ENCODE peak calls at places on chromosomes 16 and 17, in nine cellular contexts. One of them, this sample, is unnamed.

GRCh38 chr17:29906969-29907368 is 23.1 kb downstream of the SSH2 start:
- DNase-seq in astrocyte of the cerebellum: no peak
- DNase-seq in lower lobe of right lung: no peak
- DNase-seq in AG09319: no peak
- DNase-seq in left ventricle myocardium inferior: no peak
- DNase-seq in psoas muscle: no peak
- DNase-seq in foreskin fibroblast: no peak
- DNase-seq in Caco-2: no peak
- DNase-seq in ascending aorta: no peak
- DNase-seq in this sample: no peak

GRCh38 chr17:80891096-80892018 is 100.3 kb upstream of the CHMP6 start:
- DNase-seq in foreskin fibroblast: peak
- DNase-seq in AG09319: peak
- DNase-seq in lower lobe of right lung: peak
- DNase-seq in left ventricle myocardium inferior: no peak
- DNase-seq in Caco-2: no peak
- DNase-seq in ascending aorta: peak
- DNase-seq in astrocyte of the cerebellum: peak
- DNase-seq in psoas muscle: peak
- DNase-seq in this sample: peak

GRCh38 chr16:54438469-54438868 is 151.9 kb upstream of the IRX3 start:
- DNase-seq in foreskin fibroblast: no peak
- DNase-seq in lower lobe of right lung: no peak
- DNase-seq in left ventricle myocardium inferior: no peak
- DNase-seq in AG09319: no peak
- DNase-seq in Caco-2: no peak
- DNase-seq in ascending aorta: no peak
- DNase-seq in astrocyte of the cerebellum: no peak
- DNase-seq in psoas muscle: no peak
- DNase-seq in this sample: no peak

GRCh38 chr16:49821614-49822282 is 34.2 kb downstream of the ZNF423 start:
- DNase-seq in astrocyte of the cerebellum: no peak
- DNase-seq in lower lobe of right lung: no peak
- DNase-seq in ascending aorta: no peak
- DNase-seq in left ventricle myocardium inferior: no peak
- DNase-seq in psoas muscle: no peak
- DNase-seq in foreskin fibroblast: no peak
- DNase-seq in AG09319: no peak
- DNase-seq in Caco-2: no peak
- DNase-seq in this sample: no peak

GRCh38 chr16:70660672-70661350 is 14.5 kb downstream of the IL34 start:
- DNase-seq in ascending aorta: no peak
- DNase-seq in astrocyte of the cerebellum: no peak
- DNase-seq in AG09319: no peak
- DNase-seq in Caco-2: no peak
- DNase-seq in left ventricle myocardium inferior: no peak
- DNase-seq in psoas muscle: no peak
- DNase-seq in foreskin fibroblast: no peak
- DNase-seq in lower lobe of right lung: no peak
- DNase-seq in this sample: no peak

GRCh38 chr17:65027305-65027704 is 29.2 kb downstream of the GNA13 start:
- DNase-seq in left ventricle myocardium inferior: no peak
- DNase-seq in foreskin fibroblast: peak
- DNase-seq in psoas muscle: no peak
- DNase-seq in AG09319: no peak
- DNase-seq in astrocyte of the cerebellum: peak
- DNase-seq in Caco-2: peak
- DNase-seq in lower lobe of right lung: no peak
- DNase-seq in ascending aorta: no peak
- DNase-seq in this sample: peak

GRCh38 chr16:66898207-66898606 is 17.9 kb downstream of the PDP2 start:
- DNase-seq in astrocyte of the cerebellum: no peak
- DNase-seq in AG09319: peak
- DNase-seq in ascending aorta: peak
- DNase-seq in psoas muscle: no peak
- DNase-seq in foreskin fibroblast: peak
- DNase-seq in Caco-2: no peak
- DNase-seq in lower lobe of right lung: no peak
- DNase-seq in left ventricle myocardium inferior: no peak
- DNase-seq in this sample: peak

GRCh38 chr17:47844814-47845453 is 3.9 kb upstream of the SCRN2 start:
- DNase-seq in psoas muscle: no peak
- DNase-seq in foreskin fibroblast: no peak
- DNase-seq in lower lobe of right lung: no peak
- DNase-seq in astrocyte of the cerebellum: no peak
- DNase-seq in Caco-2: no peak
- DNase-seq in ascending aorta: no peak
- DNase-seq in left ventricle myocardium inferior: no peak
- DNase-seq in AG09319: no peak
- DNase-seq in this sample: peak

GRCh38 chr16:9351440-9351839 is 260.0 kb downstream of the HAPSTR1 start:
- DNase-seq in foreskin fibroblast: no peak
- DNase-seq in left ventricle myocardium inferior: no peak
- DNase-seq in Caco-2: no peak
- DNase-seq in lower lobe of right lung: no peak
- DNase-seq in ascending aorta: no peak
- DNase-seq in psoas muscle: no peak
- DNase-seq in AG09319: no peak
- DNase-seq in astrocyte of the cerebellum: no peak
- DNase-seq in this sample: no peak

GRCh38 chr17:83125515-83126274 is 46.3 kb downstream of the METRNL start:
- DNase-seq in AG09319: no peak
- DNase-seq in astrocyte of the cerebellum: no peak
- DNase-seq in lower lobe of right lung: peak
- DNase-seq in left ventricle myocardium inferior: no peak
- DNase-seq in Caco-2: no peak
- DNase-seq in ascending aorta: peak
- DNase-seq in psoas muscle: peak
- DNase-seq in foreskin fibroblast: no peak
- DNase-seq in this sample: no peak

GRCh38 chr16:11612110-11612981 is 25.6 kb upstream of the LITAF start:
- DNase-seq in AG09319: no peak
- DNase-seq in lower lobe of right lung: peak
- DNase-seq in foreskin fibroblast: no peak
- DNase-seq in psoas muscle: no peak
- DNase-seq in ascending aorta: no peak
- DNase-seq in left ventricle myocardium inferior: peak
- DNase-seq in astrocyte of the cerebellum: peak
- DNase-seq in Caco-2: peak
- DNase-seq in this sample: no peak

GRCh38 chr16:68718596-68718995 is 18.5 kb upstream of the CDH1 start:
- DNase-seq in foreskin fibroblast: no peak
- DNase-seq in AG09319: peak
- DNase-seq in ascending aorta: no peak
- DNase-seq in Caco-2: no peak
- DNase-seq in left ventricle myocardium inferior: no peak
- DNase-seq in psoas muscle: no peak
- DNase-seq in astrocyte of the cerebellum: no peak
- DNase-seq in lower lobe of right lung: no peak
- DNase-seq in this sample: no peak

GRCh38 chr17:70320642-70321345 is 151.5 kb downstream of the KCNJ2 start:
- DNase-seq in lower lobe of right lung: peak
- DNase-seq in left ventricle myocardium inferior: peak
- DNase-seq in Caco-2: no peak
- DNase-seq in psoas muscle: no peak
- DNase-seq in ascending aorta: no peak
- DNase-seq in astrocyte of the cerebellum: no peak
- DNase-seq in foreskin fibroblast: no peak
- DNase-seq in AG09319: no peak
- DNase-seq in this sample: no peak

GRCh38 chr16:19008245-19008644 is 24.5 kb downstream of the TMC7 start:
- DNase-seq in Caco-2: no peak
- DNase-seq in AG09319: peak
- DNase-seq in astrocyte of the cerebellum: peak
- DNase-seq in left ventricle myocardium inferior: no peak
- DNase-seq in ascending aorta: no peak
- DNase-seq in lower lobe of right lung: no peak
- DNase-seq in psoas muscle: no peak
- DNase-seq in foreskin fibroblast: peak
- DNase-seq in this sample: peak

GRCh38 chr16:81633147-81633619 is 145.9 kb upstream of the PLCG2 start:
- DNase-seq in left ventricle myocardium inferior: no peak
- DNase-seq in ascending aorta: no peak
- DNase-seq in psoas muscle: no peak
- DNase-seq in Caco-2: peak
- DNase-seq in astrocyte of the cerebellum: no peak
- DNase-seq in foreskin fibroblast: no peak
- DNase-seq in AG09319: no peak
- DNase-seq in lower lobe of right lung: no peak
- DNase-seq in this sample: no peak

GRCh38 chr17:80084773-80085172 is 16.6 kb upstream of the GAA start:
- DNase-seq in ascending aorta: no peak
- DNase-seq in AG09319: no peak
- DNase-seq in lower lobe of right lung: no peak
- DNase-seq in psoas muscle: no peak
- DNase-seq in astrocyte of the cerebellum: no peak
- DNase-seq in left ventricle myocardium inferior: no peak
- DNase-seq in Caco-2: no peak
- DNase-seq in foreskin fibroblast: no peak
- DNase-seq in this sample: no peak

GRCh38 chr17:47119746-47120520 is 69.2 kb downstream of the CDC27 start:
- DNase-seq in left ventricle myocardium inferior: no peak
- DNase-seq in AG09319: peak
- DNase-seq in astrocyte of the cerebellum: peak
- DNase-seq in lower lobe of right lung: no peak
- DNase-seq in Caco-2: no peak
- DNase-seq in psoas muscle: no peak
- DNase-seq in ascending aorta: no peak
- DNase-seq in foreskin fibroblast: no peak
- DNase-seq in this sample: peak

GRCh38 chr17:49523706-49524472 is 28.8 kb downstream of the NGFR start:
- DNase-seq in Caco-2: peak
- DNase-seq in foreskin fibroblast: no peak
- DNase-seq in ascending aorta: no peak
- DNase-seq in lower lobe of right lung: no peak
- DNase-seq in AG09319: no peak
- DNase-seq in psoas muscle: no peak
- DNase-seq in astrocyte of the cerebellum: no peak
- DNase-seq in left ventricle myocardium inferior: no peak
- DNase-seq in this sample: no peak

DNA sequence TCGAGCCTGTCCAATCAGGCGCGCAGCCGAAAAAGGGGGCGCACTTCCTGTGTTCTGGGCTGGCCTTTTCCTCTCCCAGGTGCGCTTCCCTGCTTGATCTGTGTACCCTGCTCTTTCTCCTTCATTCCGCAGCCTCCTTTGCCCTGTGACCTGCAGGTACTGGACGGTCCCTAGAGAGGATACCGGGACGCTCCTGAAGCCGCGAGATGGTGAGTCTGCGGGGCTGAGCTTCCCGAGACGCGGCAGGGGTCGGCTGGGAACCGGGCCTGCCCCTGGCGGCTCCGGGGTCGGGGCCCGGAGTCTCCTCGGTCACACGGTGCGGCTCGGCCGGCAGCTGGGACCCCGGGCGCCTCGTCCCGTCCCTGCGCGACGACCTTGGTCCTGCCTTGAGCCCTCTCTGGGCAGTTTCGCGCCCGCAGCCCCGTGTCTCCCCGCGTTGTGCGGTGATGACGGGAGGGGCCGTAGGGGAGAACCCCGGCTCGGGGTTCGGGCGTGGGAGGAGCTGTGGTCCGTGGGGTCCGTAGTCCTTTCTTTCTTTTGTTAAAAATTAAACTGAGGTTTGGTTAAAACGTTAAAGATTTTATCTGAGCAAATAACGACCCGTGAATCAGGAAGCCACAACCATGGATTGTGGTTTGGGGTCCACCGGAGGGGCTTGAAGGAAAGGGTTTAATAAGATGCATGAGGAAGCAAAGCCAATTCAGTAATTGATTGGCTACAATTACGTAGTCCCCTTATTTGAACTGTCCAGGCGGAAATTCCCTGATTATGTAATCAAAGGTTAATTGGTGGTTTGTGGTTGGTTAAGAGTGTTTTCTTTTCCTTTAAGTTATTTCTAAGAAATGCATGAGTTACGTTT is 172.8 kb upstream of the ZNF267 start:
- DNase-seq in ascending aorta: peak
- DNase-seq in left ventricle myocardium inferior: peak
- DNase-seq in lower lobe of right lung: peak
- DNase-seq in foreskin fibroblast: no peak
- DNase-seq in psoas muscle: peak
- DNase-seq in Caco-2: peak
- DNase-seq in astrocyte of the cerebellum: peak
- DNase-seq in AG09319: no peak
- DNase-seq in this sample: no peak
- TF ChIP-seq CTCF in ascending aorta: no peak
- TF ChIP-seq CTCF in left ventricle myocardium inferior: peak
- TF ChIP-seq CTCF in lower lobe of right lung: peak
- TF ChIP-seq CTCF in foreskin fibroblast: peak
- TF ChIP-seq CTCF in psoas muscle: no peak
- TF ChIP-seq CTCF in Caco-2: no peak
- TF ChIP-seq CTCF in astrocyte of the cerebellum: peak
- TF ChIP-seq CTCF in AG09319: peak
- TF ChIP-seq CTCF in this sample: peak

GRCh38 chr17:75706042-75706728 is 15.1 kb upstream of the ITGB4 start:
- DNase-seq in ascending aorta: no peak
- DNase-seq in foreskin fibroblast: no peak
- DNase-seq in Caco-2: no peak
- DNase-seq in left ventricle myocardium inferior: no peak
- DNase-seq in AG09319: no peak
- DNase-seq in astrocyte of the cerebellum: no peak
- DNase-seq in psoas muscle: no peak
- DNase-seq in lower lobe of right lung: no peak
- DNase-seq in this sample: no peak
- TF ChIP-seq CTCF in ascending aorta: no peak
- TF ChIP-seq CTCF in foreskin fibroblast: no peak
- TF ChIP-seq CTCF in Caco-2: no peak
- TF ChIP-seq CTCF in left ventricle myocardium inferior: no peak
- TF ChIP-seq CTCF in AG09319: no peak
- TF ChIP-seq CTCF in astrocyte of the cerebellum: no peak
- TF ChIP-seq CTCF in psoas muscle: no peak
- TF ChIP-seq CTCF in lower lobe of right lung: no peak
- TF ChIP-seq CTCF in this sample: peak

DNA sequence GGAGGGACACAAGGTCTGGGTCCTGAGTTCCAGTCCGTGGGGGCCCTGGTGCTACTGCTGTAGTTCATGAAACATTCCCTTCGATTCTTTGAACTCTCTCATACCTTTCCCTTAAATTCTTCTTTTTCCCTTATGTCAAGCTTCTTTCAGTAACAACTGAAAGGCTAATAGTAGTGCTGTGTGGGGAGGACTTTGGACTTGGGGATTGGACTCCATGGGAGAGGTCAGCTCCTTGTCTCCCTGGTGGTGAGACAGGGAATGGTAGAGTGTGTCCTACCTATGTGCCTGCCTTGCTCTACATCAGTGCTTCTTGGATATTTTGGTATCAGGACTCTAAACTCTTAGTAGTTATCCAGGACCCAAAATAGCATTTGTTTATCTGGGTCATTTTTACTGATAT is 628.1 kb downstream of the WWOX start:
- DNase-seq in AG09319: no peak
- DNase-seq in left ventricle myocardium inferior: no peak
- DNase-seq in ascending aorta: no peak
- DNase-seq in foreskin fibroblast: no peak
- DNase-seq in Caco-2: no peak
- DNase-seq in psoas muscle: no peak
- DNase-seq in astrocyte of the cerebellum: no peak
- DNase-seq in lower lobe of right lung: no peak
- DNase-seq in this sample: no peak
- TF ChIP-seq CTCF in AG09319: no peak
- TF ChIP-seq CTCF in left ventricle myocardium inferior: no peak
- TF ChIP-seq CTCF in ascending aorta: no peak
- TF ChIP-seq CTCF in foreskin fibroblast: no peak
- TF ChIP-seq CTCF in Caco-2: peak
- TF ChIP-seq CTCF in psoas muscle: no peak
- TF ChIP-seq CTCF in astrocyte of the cerebellum: no peak
- TF ChIP-seq CTCF in lower lobe of right lung: no peak
- TF ChIP-seq CTCF in this sample: no peak

GRCh38 chr16:28924399-28924761 is 658 bp downstream of the RABEP2 start:
- DNase-seq in astrocyte of the cerebellum: no peak
- DNase-seq in left ventricle myocardium inferior: no peak
- DNase-seq in ascending aorta: no peak
- DNase-seq in Caco-2: no peak
- DNase-seq in foreskin fibroblast: no peak
- DNase-seq in AG09319: no peak
- DNase-seq in lower lobe of right lung: no peak
- DNase-seq in psoas muscle: no peak
- DNase-seq in this sample: no peak
- TF ChIP-seq CTCF in astrocyte of the cerebellum: no peak
- TF ChIP-seq CTCF in left ventricle myocardium inferior: no peak
- TF ChIP-seq CTCF in ascending aorta: no peak
- TF ChIP-seq CTCF in Caco-2: peak
- TF ChIP-seq CTCF in foreskin fibroblast: no peak
- TF ChIP-seq CTCF in AG09319: no peak
- TF ChIP-seq CTCF in lower lobe of right lung: peak
- TF ChIP-seq CTCF in psoas muscle: no peak
- TF ChIP-seq CTCF in this sample: no peak

This sample was measured in HFFc6.